ENCODE peak calls at places on chromosome 17, in six cellular contexts. M is astrocyte of the spinal cord; X is heart right ventricle; T is CD8-positive, alpha-beta memory T cell; N is thoracic aorta; A is fibroblast of lung. U is an unnamed sample.

GRCh38 chr17:64081802-64082799 is 47.8 kb downstream of the ERN1 start:
- DNase-seq in M (peak), X (no peak), T (peak), N (no peak), A (peak), U (peak)

GRCh38 chr17:68707032-68707431 is 105.9 kb upstream of the FAM20A start:
- DNase-seq in M (peak), X (no peak), T (no peak), N (no peak), A (no peak), U (peak)

GRCh38 chr17:4009164-4009785 is 45.0 kb upstream of the ATP2A3 start:
- DNase-seq in M (no peak), X (no peak), T (no peak), N (no peak), A (peak), U (no peak)

GRCh38 chr17:31274252-31274651 is 22.8 kb downstream of the OMG start:
- DNase-seq in M (peak), X (no peak), T (no peak), N (no peak), A (peak), U (peak)

GRCh38 chr17:46972346-46972745 is 6.7 kb downstream of the RPRML start:
- DNase-seq in M (no peak), X (peak), T (no peak), N (no peak), A (no peak), U (no peak)

GRCh38 chr17:15291674-15292361 is 26.7 kb upstream of the PMP22 start:
- DNase-seq in M (peak), X (no peak), T (no peak), N (no peak), A (peak), U (no peak)

GRCh38 chr17:57438031-57438731 is 181.9 kb downstream of the MSI2 start:
- DNase-seq in M (no peak), X (no peak), T (no peak), N (no peak), A (no peak), U (no peak)

GRCh38 chr17:26809033-26809432 is 484.9 kb upstream of the WSB1 start:
- DNase-seq in M (peak), X (no peak), T (no peak), N (no peak), A (peak), U (peak)

GRCh38 chr17:62724398-62725146 is 83.5 kb downstream of the MARCHF10 start:
- DNase-seq in M (no peak), X (no peak), T (peak), N (no peak), A (no peak), U (peak)

GRCh38 chr17:68378202-68379149 is 78.8 kb downstream of the WIPI1 start:
- DNase-seq in M (peak), X (peak), T (no peak), N (peak), A (peak), U (peak)

GRCh38 chr17:72373910-72374741 is 253.3 kb downstream of the SOX9 start:
- DNase-seq in M (peak), X (no peak), T (no peak), N (no peak), A (no peak), U (peak)

GRCh38 chr17:43125133-43125966 is at the start of gene BRCA1:
- DNase-seq in M (peak), X (peak), T (peak), N (peak), A (peak), U (peak)

GRCh38 chr17:31580331-31581021 is 189.0 kb downstream of the RAB11FIP4 start:
- DNase-seq in M (no peak), X (no peak), T (no peak), N (peak), A (peak), U (peak)

GRCh38 chr17:77635176-77635575 is 323.3 kb upstream of the TNRC6C start:
- DNase-seq in M (no peak), X (no peak), T (no peak), N (no peak), A (no peak), U (no peak)

GRCh38 chr17:63842173-63842539 is 329 bp downstream of the SMARCD2 start:
- DNase-seq in M (peak), X (peak), T (no peak), N (no peak), A (peak), U (no peak)

GRCh38 chr17:40490289-40490853 is 11.1 kb downstream of the TNS4 start:
- DNase-seq in M (peak), X (peak), T (no peak), N (no peak), A (peak), U (peak)

GRCh38 chr17:43832976-43833829 is at the start of gene MPP3:
- DNase-seq in M (peak), X (peak), T (peak), N (no peak), A (peak), U (peak)

GRCh38 chr17:44191941-44192496 is 5.2 kb downstream of the TMUB2 start:
- DNase-seq in M (no peak), X (no peak), T (no peak), N (no peak), A (no peak), U (no peak)

GRCh38 chr17:38333635-38334295 is 10.0 kb downstream of the GPR179 start:
- DNase-seq in M (no peak), X (no peak), T (peak), N (no peak), A (no peak), U (no peak)

GRCh38 chr17:79039171-79039570 is 15.2 kb downstream of the C1QTNF1 start:
- DNase-seq in M (no peak), X (no peak), T (no peak), N (no peak), A (no peak), U (no peak)

GRCh38 chr17:70072900-70073299 is 2.1 kb upstream of the KCNJ16 start:
- DNase-seq in M (no peak), X (no peak), T (no peak), N (no peak), A (no peak), U (no peak)

GRCh38 chr17:81647640-81648012 is 8.7 kb downstream of the PDE6G start:
- DNase-seq in M (no peak), X (no peak), T (no peak), N (no peak), A (no peak), U (no peak)

GRCh38 chr17:39927928-39928867 is 666 bp downstream of the LRRC3C start:
- DNase-seq in M (no peak), X (peak), T (no peak), N (no peak), A (no peak), U (no peak)

GRCh38 chr17:77206557-77206956 is 65.8 kb downstream of the SEC14L1 start:
- DNase-seq in M (no peak), X (no peak), T (no peak), N (no peak), A (no peak), U (no peak)

GRCh38 chr17:7216242-7217112 is 3.2 kb downstream of the DLG4 start:
- DNase-seq in M (no peak), X (no peak), T (no peak), N (no peak), A (no peak), U (no peak)
- H3K4me3 ChIP-seq in M (peak), X (peak), T (peak), N (peak), A (peak), U (peak)

GRCh38 chr17:48551601-48552452 is 6.9 kb upstream of the HOXB2 start:
- DNase-seq in M (peak), X (no peak), T (no peak), N (no peak), A (peak), U (no peak)

GRCh38 chr17:48548687-48549621 is 4.0 kb upstream of the HOXB2 start:
- DNase-seq in M (peak), X (no peak), T (no peak), N (no peak), A (peak), U (no peak)

GRCh38 chr17:48551206-48551597 is 6.3 kb upstream of the HOXB2 start:
- DNase-seq in M (peak), X (no peak), T (no peak), N (no peak), A (peak), U (no peak)

GRCh38 chr17:48549909-48550308 is 5.0 kb upstream of the HOXB2 start:
- DNase-seq in M (peak), X (no peak), T (no peak), N (no peak), A (peak), U (no peak)

DNA sequence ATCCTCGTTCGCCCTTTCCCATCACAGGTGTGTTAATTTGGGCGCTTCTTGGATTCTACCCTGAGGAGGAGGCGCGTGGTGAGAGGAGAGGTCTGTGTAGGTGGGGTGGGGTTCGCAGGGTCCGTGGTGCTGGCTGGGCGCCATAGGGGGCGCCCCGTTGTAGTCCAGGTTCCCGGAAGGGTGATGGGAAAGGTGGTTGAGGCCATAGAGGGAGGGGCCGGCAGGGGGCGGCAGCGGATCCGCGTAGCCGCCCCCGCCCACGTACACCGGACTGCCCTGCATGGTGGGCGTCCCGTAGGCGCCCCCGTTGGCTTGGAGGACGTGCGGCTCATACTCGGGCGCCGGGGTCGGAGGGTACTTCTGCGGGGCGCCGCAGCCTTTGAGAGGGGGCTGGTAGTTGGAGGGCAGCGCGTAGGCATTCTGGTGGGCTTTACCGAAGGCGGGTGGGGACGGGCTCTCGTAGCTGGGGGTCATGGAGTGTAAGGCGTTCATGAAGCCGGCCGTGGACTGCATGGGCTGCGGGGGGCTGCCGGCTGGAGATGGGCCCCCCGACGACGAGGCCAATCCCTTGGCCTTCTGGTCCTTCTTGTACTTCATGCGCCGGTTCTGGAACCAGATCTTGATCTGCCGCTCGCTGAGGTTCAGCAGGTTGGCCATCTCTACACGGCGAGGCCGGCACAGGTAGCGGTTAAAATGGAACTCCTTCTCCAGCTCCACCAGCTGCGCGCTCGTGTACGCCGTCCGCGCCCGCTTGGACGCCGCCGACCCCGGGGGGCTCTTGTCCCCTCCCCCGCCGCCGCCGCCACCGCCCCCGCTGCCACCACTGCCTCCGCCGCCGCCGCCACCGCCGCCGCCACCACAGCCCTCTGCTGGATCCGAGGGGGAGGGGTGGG is 5.7 kb upstream of the HOXB2 start:
- DNase-seq in M (peak), X (no peak), T (no peak), N (no peak), A (peak), U (no peak)
- H3K4me3 ChIP-seq in M (peak), X (no peak), T (no peak), N (no peak), A (peak), U (no peak)

GRCh38 chr17:83109386-83109785 is 30.0 kb downstream of the METRNL start:
- DNase-seq in M (no peak), X (no peak), T (no peak), N (no peak), A (no peak), U (no peak)

GRCh38 chr17:83108709-83109108 is 29.3 kb downstream of the METRNL start:
- DNase-seq in M (no peak), X (no peak), T (no peak), N (no peak), A (no peak), U (no peak)

GRCh38 chr17:83111516-83112282 is 32.3 kb downstream of the METRNL start:
- DNase-seq in M (no peak), X (no peak), T (no peak), N (no peak), A (no peak), U (no peak)

GRCh38 chr17:83109793-83110645 is 30.6 kb downstream of the METRNL start:
- DNase-seq in M (peak), X (peak), T (no peak), N (peak), A (peak), U (peak)

DNA sequence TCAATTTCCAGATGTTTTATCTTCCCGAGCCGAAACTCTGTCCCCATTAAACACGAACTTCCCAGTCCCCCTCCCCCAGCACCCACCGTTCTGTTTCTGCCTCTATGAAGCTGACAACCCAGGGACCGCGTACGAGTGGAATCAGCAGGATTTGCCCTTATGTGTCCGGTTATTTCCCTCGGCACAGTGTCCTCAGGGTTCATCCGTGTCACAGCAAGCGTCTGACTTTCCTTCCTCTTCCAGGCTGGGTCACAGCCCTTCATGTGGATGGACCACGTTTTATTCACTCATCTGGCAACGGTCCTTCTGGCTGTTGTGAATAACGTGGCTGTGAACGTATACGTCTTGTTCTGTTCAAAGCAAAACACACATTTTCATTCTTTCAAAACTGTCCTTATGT is 31.3 kb downstream of the METRNL start:
- DNase-seq in M (no peak), X (no peak), T (no peak), N (no peak), A (peak), U (no peak)
- H3K4me3 ChIP-seq in M (no peak), X (peak), T (no peak), N (peak), A (peak), U (peak)

GRCh38 chr17:32586666-32587065 is 99.9 kb downstream of the CDK5R1 start:
- DNase-seq in M (peak), X (no peak), T (no peak), N (no peak), A (no peak), U (peak)
- H3K4me3 ChIP-seq in M (no peak), X (no peak), T (no peak), N (no peak), A (no peak), U (no peak)

DNA sequence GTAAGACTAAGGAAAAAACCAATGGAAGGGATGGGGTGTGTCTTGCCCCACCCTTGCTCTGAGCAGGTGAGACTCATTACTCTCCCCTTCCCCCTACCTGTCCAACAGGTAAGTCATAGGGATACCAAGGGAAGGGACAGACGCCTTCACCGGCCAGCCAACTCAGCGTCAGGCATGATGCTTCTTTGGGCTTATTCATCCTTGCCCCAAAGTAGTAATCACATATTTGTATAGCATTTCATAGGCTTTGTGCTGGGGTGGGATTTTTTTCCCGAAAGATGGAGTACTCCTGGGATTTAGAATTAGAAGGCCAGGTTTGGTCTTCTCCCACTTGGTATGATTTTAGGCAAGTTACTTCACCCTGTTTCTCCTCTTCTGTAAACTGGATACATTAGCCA is 509 bp upstream of the JUP start:
- DNase-seq in M (no peak), X (no peak), T (no peak), N (no peak), A (no peak), U (no peak)
- H3K4me3 ChIP-seq in M (no peak), X (no peak), T (no peak), N (peak), A (no peak), U (no peak)

DNA sequence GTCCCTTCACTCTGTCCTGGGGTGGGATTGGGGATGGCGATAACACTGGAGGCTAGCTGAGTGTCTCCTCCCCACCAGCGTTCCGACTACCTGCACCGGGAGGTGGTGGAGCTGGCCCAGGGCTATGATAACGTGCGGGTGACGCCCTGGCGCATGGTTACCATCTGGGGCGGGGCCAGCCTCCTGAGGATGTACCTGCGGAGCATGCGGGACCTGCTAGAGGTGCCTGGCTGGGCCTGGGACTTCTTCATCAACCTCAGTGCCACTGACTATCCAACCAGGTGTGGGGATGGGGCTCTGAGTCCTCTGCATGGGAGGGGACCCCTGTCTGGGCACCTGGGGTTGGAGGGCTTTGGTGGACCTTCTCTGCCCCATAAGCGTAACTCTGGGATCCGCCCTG is 8.8 kb downstream of the XYLT2 start:
- DNase-seq in M (no peak), X (no peak), T (no peak), N (no peak), A (no peak), U (no peak)
- H3K4me3 ChIP-seq in M (no peak), X (no peak), T (no peak), N (no peak), A (no peak), U (no peak)